ENCODE peak calls at places on chromosome 18, in five cellular contexts. J is prostate gland, E is uterus, B is fibroblast of mammary gland, K is hepatocyte. C is an unnamed sample.

GRCh38 chr18:74139414-74139813 is 8.2 kb downstream of the FBXO15 start:
- DNase-seq in B (no peak), K (no peak), J (no peak), E (no peak), C (no peak)

GRCh38 chr18:27887711-27888495 is 289.0 kb downstream of the CDH2 start:
- DNase-seq in B (no peak), J (no peak), E (no peak), K (no peak), C (peak; percentile 44)

GRCh38 chr18:57837917-57838548 is 34.9 kb upstream of the ATP8B1 start:
- DNase-seq in E (no peak), K (no peak), B (no peak), J (no peak), C (no peak)

GRCh38 chr18:79611040-79611681 is 68.4 kb upstream of the CTDP1 start:
- DNase-seq in B (peak; percentile 88), K (peak; percentile 78), J (no peak), E (peak; percentile 28), C (peak; percentile 87)

GRCh38 chr18:28112056-28112470 is 64.9 kb downstream of the CDH2 start:
- DNase-seq in E (no peak), J (no peak), B (peak; percentile 73), K (peak; percentile 21), C (peak; percentile 77)

GRCh38 chr18:49491534-49491856 is 4.5 kb upstream of the C18orf32 start:
- DNase-seq in E (no peak), B (peak; percentile 24), K (no peak), J (no peak), C (no peak)

GRCh38 chr18:23036611-23037259 is 98.5 kb upstream of the CABLES1 start:
- DNase-seq in E (no peak), J (no peak), K (no peak), B (no peak), C (no peak)

GRCh38 chr18:9596257-9596656 is 18.1 kb downstream of the PPP4R1 start:
- DNase-seq in E (no peak), J (no peak), K (peak; percentile 14), B (peak; percentile 58), C (peak; percentile 46)

GRCh38 chr18:58891753-58892152 is 27.1 kb downstream of the ZNF532 start:
- DNase-seq in B (no peak), E (no peak), J (no peak), K (no peak), C (peak; percentile 63)
- H3K4me3 ChIP-seq in B (no peak overlapping the region), E (peak overlapping the region; percentile 9), J (peak overlapping the region; percentile 13), K (no peak overlapping the region), C (peak overlapping the region; percentile 45)

GRCh38 chr18:40926679-40927078 is 1028.4 kb upstream of the PIK3C3 start:
- DNase-seq in K (no peak), B (no peak), J (no peak), E (no peak), C (no peak)

GRCh38 chr18:40929389-40929788 is 1025.6 kb upstream of the PIK3C3 start:
- DNase-seq in K (no peak), E (no peak), B (no peak), J (no peak), C (no peak)

GRCh38 chr18:40925071-40925541 is 1029.9 kb upstream of the PIK3C3 start:
- DNase-seq in E (no peak), B (no peak), K (no peak), J (no peak), C (no peak)
- TF ChIP-seq CTCF in E (no peak), B (no peak), K (no peak), J (no peak), C (no peak)

DNA sequence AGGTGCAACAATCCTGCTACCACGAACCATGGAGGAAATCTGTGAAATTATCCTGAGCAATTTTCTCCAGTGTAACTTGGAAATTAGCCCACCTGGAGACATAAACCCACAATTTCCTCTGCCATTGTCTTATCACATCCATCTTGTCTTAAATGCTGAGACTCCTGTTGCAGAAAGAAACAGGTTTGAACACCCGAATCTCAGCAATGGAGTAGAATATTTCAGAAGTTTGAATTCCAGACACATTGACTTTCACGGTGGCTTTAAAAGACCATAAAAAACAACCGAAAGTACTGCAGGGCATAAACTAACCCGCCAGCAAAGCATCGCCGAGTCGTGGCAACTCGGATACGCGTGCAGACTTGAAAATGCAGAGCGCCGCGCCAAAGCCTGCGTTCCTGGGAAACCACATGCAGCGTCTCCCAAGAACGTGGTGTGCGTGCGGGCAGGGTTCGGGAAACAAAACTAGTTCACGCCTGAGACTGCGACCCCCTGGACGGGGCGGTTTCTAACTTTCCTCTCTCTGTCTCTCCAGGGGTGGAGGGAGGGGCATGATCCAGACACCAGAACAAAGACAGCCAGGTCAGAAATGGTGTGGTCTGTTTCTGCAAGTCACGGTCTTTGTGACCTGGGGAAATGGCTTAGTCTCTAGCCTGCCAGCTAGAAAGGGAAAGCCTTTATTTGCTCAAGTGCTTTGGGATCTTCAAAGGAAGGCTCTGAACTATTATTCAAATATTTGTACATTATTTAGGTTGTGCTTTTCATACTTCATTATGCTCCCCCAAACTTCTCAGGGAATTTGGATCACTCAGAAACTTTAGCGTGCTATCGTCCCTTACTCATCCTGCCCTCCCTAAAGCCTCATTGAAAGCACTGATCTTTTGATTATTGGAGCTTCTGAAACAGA is 26.9 kb upstream of the KCTD1 start:
- DNase-seq in K (peak; percentile 64), J (peak; percentile 76), E (peak; percentile 20), B (peak; percentile 40), C (peak; percentile 55)
- H3K4me3 ChIP-seq in K (peak overlapping the region; percentile 5), J (peak overlapping the region; percentile 27), E (peak overlapping the region; percentile 41), B (peak overlapping the region; percentile 40), C (peak overlapping the region; percentile 54)

DNA sequence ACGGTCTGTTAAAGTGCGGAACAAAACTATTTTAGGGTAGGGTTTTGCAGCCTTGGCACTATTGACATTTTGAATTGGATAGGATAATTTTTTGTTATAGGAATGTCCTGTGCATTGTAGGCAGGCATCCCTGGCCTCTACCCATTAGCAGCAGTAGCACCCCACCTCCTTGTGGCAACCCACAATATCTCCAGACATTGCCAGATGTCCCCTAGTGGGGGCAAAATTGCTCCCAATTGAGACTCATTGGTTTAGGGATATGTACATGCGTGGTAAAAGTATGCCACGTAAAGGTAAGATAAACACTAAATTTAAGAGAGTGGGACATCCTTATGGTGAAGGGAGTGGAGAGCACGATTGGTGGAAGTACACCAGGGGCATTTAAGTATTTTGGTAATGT is 4.6 kb downstream of the MIB1 start:
- DNase-seq in K (no peak), B (no peak), E (no peak), J (no peak), C (no peak)
- TF ChIP-seq CTCF in K (no peak), B (no peak), E (no peak), J (no peak), C (no peak)

GRCh38 chr18:2970762-2971659 is 41.9 kb downstream of the LPIN2 start:
- DNase-seq in B (no peak), K (no peak), J (no peak), E (no peak), C (peak; percentile 67)

GRCh38 chr18:2968559-2968958 is 44.4 kb downstream of the LPIN2 start:
- DNase-seq in K (no peak), B (no peak), E (no peak), J (no peak), C (peak; percentile 17)

GRCh38 chr18:2971741-2972552 is 41.0 kb downstream of the LPIN2 start:
- DNase-seq in K (no peak), J (no peak), B (peak; percentile 51), E (peak; percentile 42), C (peak; percentile 70)

GRCh38 chr18:2969695-2970094 is 43.2 kb downstream of the LPIN2 start:
- DNase-seq in B (no peak), E (no peak), J (no peak), K (no peak), C (peak; percentile 83)

DNA sequence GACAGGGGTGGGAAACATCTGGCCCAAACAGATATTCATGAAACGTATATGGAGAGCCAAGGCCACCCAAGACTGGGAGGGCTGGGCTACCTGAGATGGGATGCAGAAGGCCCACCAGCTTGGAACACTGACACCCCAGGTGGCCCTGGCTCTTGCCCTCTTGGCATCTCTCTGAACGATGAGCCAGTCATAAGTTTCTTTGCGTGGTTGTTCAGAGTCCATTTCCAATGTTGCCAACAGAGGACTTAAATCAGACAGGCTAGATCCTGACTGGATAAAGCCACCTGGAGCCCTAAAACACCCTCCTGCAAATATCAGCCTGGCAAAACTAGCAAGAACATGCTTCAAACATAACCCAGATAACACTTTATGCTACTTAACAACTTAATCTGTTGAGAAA is 42.6 kb downstream of the LPIN2 start:
- DNase-seq in B (no peak), E (no peak), K (no peak), J (no peak), C (no peak)
- H3K4me3 ChIP-seq in B (no peak overlapping the region), E (no peak overlapping the region), K (no peak overlapping the region), J (no peak overlapping the region), C (no peak overlapping the region)

GRCh38 chr18:36424741-36425142 is 127.2 kb downstream of the FHOD3 start:
- DNase-seq in B (no peak), K (peak; percentile 51), J (no peak), E (no peak), C (no peak)
- TF ChIP-seq CTCF in B (no peak), K (no peak), J (no peak), E (no peak), C (no peak)

GRCh38 chr18:12934454-12935071 is 13.2 kb upstream of the SEH1L start:
- DNase-seq in E (peak; percentile 80), B (peak; percentile 83), J (peak; percentile 67), K (peak; percentile 88), C (peak; percentile 86)
- H3K4me3 ChIP-seq in E (no peak overlapping the region), B (no peak overlapping the region), J (no peak overlapping the region), K (no peak overlapping the region), C (no peak overlapping the region)

GRCh38 chr18:46688853-46689525 is 32.0 kb upstream of the LOXHD1 start:
- DNase-seq in K (no peak), B (no peak), J (no peak), E (no peak), C (no peak)
- TF ChIP-seq CTCF in K (no peak), B (no peak), J (no peak), E (no peak), C (no peak)

C was measured in fibroblast of villous mesenchyme.